ENCODE peak calls at places on chromosomes 3 and 15, in five cellular contexts. E, G, X, W and H are unnamed samples.
A peak's percentile ranks its signal among the peaks of the same experiment; 100 is the strongest.

GRCh38 chr3:164302622-164303021 is 775.7 kb downstream of the SI start:
- DNase-seq in E (no peak), G (no peak), X (no peak), W (no peak), H (no peak)

GRCh38 chr3:51836606-51837005 is 24.8 kb upstream of the IQCF2 start:
- DNase-seq in E (no peak), G (no peak), X (no peak), W (no peak), H (no peak)

GRCh38 chr3:155890671-155891190 is 20.3 kb downstream of the GMPS start:
- DNase-seq in E (no peak), G (no peak), X (no peak), W (peak; percentile 90), H (no peak)

GRCh38 chr15:91909574-91909973 is 56.1 kb downstream of the SLCO3A1 start:
- DNase-seq in E (no peak), G (no peak), X (no peak), W (no peak), H (no peak)

GRCh38 chr3:134059680-134060560 is 30.2 kb upstream of the SLCO2A1 start:
- DNase-seq in E (no peak), G (no peak), X (no peak), W (no peak), H (no peak)

GRCh38 chr3:132342183-132342582 is 25.0 kb downstream of the ACP3 start:
- DNase-seq in E (no peak), G (no peak), X (no peak), W (no peak), H (no peak)

GRCh38 chr3:142026333-142026732 is 123.0 kb downstream of the TFDP2 start:
- DNase-seq in E (no peak), G (no peak), X (no peak), W (no peak), H (no peak)

GRCh38 chr3:111509308-111509707 is 32.7 kb upstream of the CD96 start:
- DNase-seq in E (no peak), G (no peak), X (no peak), W (no peak), H (no peak)

GRCh38 chr15:60520825-60521368 is 42.0 kb upstream of the ICE2 start:
- DNase-seq in E (no peak), G (no peak), X (peak; percentile 57), W (peak; percentile 80), H (peak; percentile 67)

GRCh38 chr3:13013994-13014754 is 59.1 kb downstream of the IQSEC1 start:
- DNase-seq in E (peak; percentile 59), G (no peak), X (no peak), W (no peak), H (no peak)

GRCh38 chr3:13016083-13016725 is 57.0 kb downstream of the IQSEC1 start:
- DNase-seq in E (peak; percentile 81), G (peak; percentile 70), X (no peak), W (no peak), H (peak; percentile 55)

GRCh38 chr3:13014755-13015285 is 58.4 kb downstream of the IQSEC1 start:
- DNase-seq in E (peak; percentile 49), G (no peak), X (no peak), W (no peak), H (no peak)

GRCh38 chr3:13016726-13017255 is 56.4 kb downstream of the IQSEC1 start:
- DNase-seq in E (peak; percentile 34), G (no peak), X (no peak), W (no peak), H (no peak)

DNA sequence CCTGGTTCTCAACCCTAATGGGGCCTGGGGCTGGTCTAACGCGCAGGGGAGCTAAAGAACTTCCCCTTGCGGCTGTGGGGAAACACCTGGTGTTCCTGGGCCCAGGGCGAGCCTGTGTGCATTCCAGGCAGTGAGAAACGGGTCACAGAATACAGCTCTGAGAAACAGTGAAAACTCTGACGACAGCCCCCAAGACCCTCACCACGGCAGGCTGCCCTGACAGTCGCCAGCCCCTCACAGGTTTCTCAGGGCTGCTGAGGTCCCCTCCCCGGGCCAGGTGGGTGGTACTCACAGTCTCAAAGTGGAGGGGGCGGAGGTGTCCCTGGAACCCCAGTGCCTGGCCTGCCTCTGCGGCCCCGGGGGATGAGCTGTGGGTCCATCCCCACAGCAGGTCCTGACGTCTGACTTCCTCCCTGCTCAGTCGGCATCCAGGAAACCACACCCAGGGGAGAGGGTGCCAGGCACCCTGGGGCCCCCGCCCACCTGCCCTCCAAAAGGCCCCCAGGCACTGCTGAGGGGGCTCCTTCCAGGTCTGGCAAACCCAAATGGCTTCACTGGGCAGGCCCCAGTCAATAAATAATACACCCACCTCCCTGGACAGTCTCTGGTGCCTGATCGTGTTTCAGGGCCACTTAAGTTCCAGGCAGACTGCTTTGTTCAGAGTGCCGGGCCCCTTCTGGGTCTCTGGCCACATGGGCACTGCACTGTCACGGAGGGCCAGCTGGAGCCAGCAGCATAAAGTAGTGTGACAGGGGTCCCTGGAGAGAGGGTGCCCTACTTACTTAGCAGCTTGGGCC is 57.7 kb downstream of the IQSEC1 start:
- DNase-seq in E (peak; percentile 70), G (no peak), X (no peak), W (no peak), H (no peak)
- TF ChIP-seq POLR2AphosphoS5 in E (peak; percentile 46), G (peak; percentile 62), X (no peak), W (no peak), H (peak; percentile 17)

DNA sequence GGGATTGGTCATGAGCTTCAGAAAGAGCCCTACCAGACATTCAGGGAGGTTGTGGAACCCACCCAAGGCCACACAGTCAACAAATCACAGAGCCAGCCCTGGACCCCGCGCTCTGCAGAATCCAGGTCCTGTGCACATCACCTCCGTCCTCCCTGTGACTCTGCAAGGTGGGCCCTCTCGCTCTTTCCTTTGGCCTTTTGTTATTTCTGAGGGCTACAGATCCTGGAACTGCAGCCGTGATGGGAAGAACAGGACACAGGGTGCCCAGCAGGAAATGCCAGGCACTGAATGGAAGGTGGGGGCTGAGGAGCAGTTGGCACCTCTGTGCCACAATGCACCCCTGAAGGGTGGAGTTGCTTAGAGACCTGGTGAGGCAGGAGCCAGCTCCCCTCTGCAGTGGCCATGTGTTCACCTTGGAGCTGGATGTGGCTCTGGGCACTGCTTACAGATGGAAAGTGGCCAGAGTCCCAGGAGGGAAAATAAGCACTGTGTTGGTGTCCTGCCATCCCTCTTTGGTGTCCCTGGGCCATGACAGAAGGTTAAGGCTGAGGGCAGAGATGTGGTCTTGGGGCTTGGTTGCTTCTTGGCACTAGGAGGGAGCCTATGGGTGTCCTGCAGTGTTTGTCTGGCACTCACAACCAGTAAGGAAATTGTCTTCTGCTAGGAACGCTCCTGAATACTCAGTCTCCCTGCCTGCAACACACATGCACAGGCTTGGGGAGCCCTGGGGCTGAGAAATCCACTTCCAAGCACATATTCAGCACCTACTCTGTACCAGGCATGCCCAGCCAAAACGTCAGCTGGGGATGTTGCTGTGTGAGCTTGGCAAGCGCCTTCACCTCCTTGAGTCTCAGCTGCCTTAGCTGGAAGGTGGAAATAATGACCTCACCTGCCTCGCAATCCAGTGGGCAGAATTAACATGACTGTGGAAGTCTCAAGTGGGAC is 98.0 kb upstream of the SLC6A6 start:
- DNase-seq in E (no peak), G (no peak), X (no peak), W (no peak), H (no peak)
- TF ChIP-seq POLR2AphosphoS5 in E (no peak), G (no peak), X (no peak), W (no peak), H (no peak)

GRCh38 chr3:55570361-55570760 is 83.3 kb upstream of the WNT5A start:
- DNase-seq in E (peak; percentile 22), G (no peak), X (no peak), W (no peak), H (no peak)
- TF ChIP-seq POLR2AphosphoS5 in E (no peak), G (no peak), X (no peak), W (no peak), H (no peak)

GRCh38 chr15:78810377-78811123 is 714 bp downstream of the ADAMTS7 start:
- DNase-seq in E (peak; percentile 78), G (no peak), X (no peak), W (peak; percentile 24), H (no peak)

GRCh38 chr15:78811124-78811824 is at the start of gene ADAMTS7:
- DNase-seq in E (peak; percentile 88), G (no peak), X (peak; percentile 46), W (peak; percentile 72), H (no peak)

GRCh38 chr15:78808550-78808949 is 2.7 kb downstream of the ADAMTS7 start:
- DNase-seq in E (no peak), G (no peak), X (peak; percentile 34), W (peak; percentile 52), H (no peak)

GRCh38 chr15:78810003-78810376 is 1.3 kb downstream of the ADAMTS7 start:
- DNase-seq in E (no peak), G (no peak), X (no peak), W (no peak), H (no peak)

DNA sequence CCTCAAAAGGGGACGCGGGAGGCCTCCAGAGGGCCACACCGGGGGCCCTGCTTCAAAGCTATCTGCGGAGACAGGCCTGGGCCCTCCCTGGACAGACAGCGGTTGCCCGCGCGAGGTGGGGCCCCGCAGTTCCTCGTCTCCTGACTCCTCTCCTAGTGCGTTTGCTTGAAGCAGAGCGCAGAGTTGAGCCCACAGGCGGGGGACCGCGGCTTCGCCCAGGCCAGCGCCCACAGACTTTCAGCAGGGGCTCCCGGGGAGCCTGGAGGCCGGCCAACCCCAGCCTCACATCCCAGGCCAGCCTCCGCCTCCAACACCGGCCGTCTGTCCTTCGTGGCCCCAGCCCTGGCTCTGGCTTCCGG is 540 bp upstream of the ADAMTS7 start:
- DNase-seq in E (no peak), G (no peak), X (no peak), W (no peak), H (no peak)
- TF ChIP-seq POLR2AphosphoS5 in E (no peak), G (no peak), X (no peak), W (no peak), H (no peak)

GRCh38 chr3:77038928-77039605 is 832 bp upstream of the ROBO2 start:
- DNase-seq in E (no peak), G (no peak), X (no peak), W (peak; percentile 30), H (no peak)
- TF ChIP-seq POLR2AphosphoS5 in E (no peak), G (no peak), X (no peak), W (no peak), H (no peak)

DNA sequence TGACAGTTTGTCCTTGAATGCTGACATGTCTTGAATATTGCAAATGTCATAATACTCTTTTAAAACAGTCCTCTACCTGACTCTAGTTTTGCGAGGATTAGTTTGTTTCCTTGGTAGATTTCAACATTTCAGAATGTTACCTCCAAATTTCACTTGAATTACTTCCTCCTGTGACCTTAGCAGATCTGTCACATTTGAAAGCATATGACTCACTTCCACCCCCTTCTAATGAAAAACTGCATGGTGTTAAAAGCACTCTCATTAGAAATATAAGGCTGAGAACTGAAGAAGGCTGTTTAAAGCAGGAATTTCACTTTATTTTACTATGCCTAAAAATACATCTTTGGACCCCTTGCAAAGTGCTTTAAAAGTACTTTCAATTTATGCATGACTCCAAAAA is 598.7 kb upstream of the TGFBR2 start:
- DNase-seq in E (no peak), G (no peak), X (no peak), W (no peak), H (peak; percentile 8)
- TF ChIP-seq POLR2AphosphoS5 in E (no peak), G (no peak), X (no peak), W (no peak), H (no peak)

GRCh38 chr3:149371001-149371722 is 6.3 kb downstream of the TM4SF1 start:
- DNase-seq in E (no peak), G (no peak), X (no peak), W (no peak), H (no peak)
- TF ChIP-seq POLR2AphosphoS5 in E (no peak), G (no peak), X (no peak), W (no peak), H (no peak)

GRCh38 chr15:56891852-56892251 is 26.6 kb upstream of the TCF12 start:
- DNase-seq in E (no peak), G (no peak), X (no peak), W (no peak), H (no peak)
- TF ChIP-seq POLR2AphosphoS5 in E (no peak), G (no peak), X (no peak), W (no peak), H (no peak)